ENCODE peak calls at places on chromosomes 6 and 20, in ten cellular contexts. W is HT1080; T is CD4-positive, alpha-beta T cell; C is activated CD4-positive, alpha-beta memory T cell treated with anti-CD3 and anti-CD28 coated beads, Interleukin-2, amount 10 ng/mL, durations not matched to agents 7 days and 5 days; Z is progenitor cell of endocrine pancreas; E is stimulated activated CD8-positive, alpha-beta memory T cell treated with anti-CD3 and anti-CD28 coated beads, Interleukin-15, amount 100 ng/mL, for 24 hours; O is activated CD4-positive, alpha-beta T cell treated with anti-CD3 and anti-CD28 coated beads, Interleukin-2, amount 50 U/mL, for 24 hours; H is C1 segment of cervical spinal cord; P is activated effector memory CD4-positive, alpha-beta T cell treated with Interleukin-2 at 50 U/mL for 16 hours; Q is HFFc6. U is an unnamed sample.

GRCh38 chr6:125229080-125229479 is 72.7 kb downstream of the HDDC2 start:
- DNase-seq in C (no peak), P (no peak), Q (no peak), T (no peak), Z (no peak), E (no peak), W (no peak), O (no peak), H (no peak), U (no peak)

GRCh38 chr6:40455686-40456389 is 131.3 kb downstream of the LRFN2 start:
- DNase-seq in T (no peak), Q (no peak), O (no peak), P (no peak), C (no peak), E (no peak), Z (no peak), W (no peak), H (no peak), U (no peak)

GRCh38 chr6:21873562-21873961 is 280.0 kb downstream of the SOX4 start:
- DNase-seq in P (no peak), T (no peak), E (no peak), C (no peak), W (peak), O (no peak), Q (peak), Z (no peak), H (no peak), U (no peak)

GRCh38 chr6:110537208-110538123 is 61.1 kb upstream of the SLC22A16 start:
- DNase-seq in E (no peak), Q (peak), H (no peak), O (peak), T (no peak), P (no peak), Z (no peak), W (peak), C (no peak), U (no peak)

GRCh38 chr6:118889163-118889562 is 4.8 kb upstream of the ASF1A start:
- DNase-seq in H (no peak), E (no peak), Z (no peak), W (no peak), T (no peak), Q (no peak), O (no peak), C (no peak), P (no peak), U (no peak)

GRCh38 chr20:47019106-47019824 is 124.6 kb downstream of the EYA2 start:
- DNase-seq in C (no peak), T (no peak), P (no peak), Z (no peak), E (no peak), W (no peak), H (no peak), O (no peak), Q (peak), U (no peak)

GRCh38 chr20:58511364-58511763 is 3.8 kb downstream of the APCDD1L start:
- DNase-seq in Q (peak), O (no peak), P (no peak), E (no peak), C (no peak), W (peak), T (no peak), Z (no peak), H (no peak), U (no peak)

GRCh38 chr6:16762265-16762546 is 946 bp upstream of the ATXN1 start:
- DNase-seq in Q (peak), C (no peak), O (no peak), E (no peak), T (no peak), P (no peak), Z (no peak), H (peak), W (peak), U (no peak)

GRCh38 chr6:170227521-170227983 is 63.3 kb downstream of the DLL1 start:
- DNase-seq in W (no peak), T (no peak), Q (no peak), E (no peak), C (no peak), H (no peak), P (no peak), O (no peak), Z (no peak), U (no peak)

GRCh38 chr6:108945686-108946158 is 97.5 kb downstream of the ARMC2 start:
- DNase-seq in P (no peak), O (no peak), C (no peak), Z (no peak), H (peak), E (no peak), W (no peak), Q (peak), T (no peak), U (no peak)

GRCh38 chr6:133743621-133744020 is 145.3 kb upstream of the TCF21 start:
- DNase-seq in Q (no peak), P (no peak), O (no peak), Z (no peak), T (no peak), H (no peak), C (no peak), W (no peak), E (no peak), U (no peak)

GRCh38 chr6:129015721-129016120 is 132.8 kb downstream of the LAMA2 start:
- DNase-seq in O (no peak), E (no peak), T (no peak), H (no peak), Z (no peak), P (no peak), C (no peak), W (no peak), Q (no peak), U (no peak)

GRCh38 chr20:62759981-62760431 is 36.3 kb upstream of the MRGBP start:
- DNase-seq in O (no peak), E (no peak), C (no peak), H (no peak), Q (no peak), P (no peak), T (no peak), Z (no peak), W (no peak), U (no peak)

GRCh38 chr6:37515712-37516075 is 16.0 kb upstream of the CCDC167 start:
- DNase-seq in C (no peak), Z (no peak), Q (no peak), E (no peak), H (no peak), W (no peak), O (no peak), P (no peak), T (no peak), U (no peak)

GRCh38 chr6:94289131-94289530 is 869.8 kb upstream of the EPHA7 start:
- DNase-seq in P (no peak), H (no peak), E (no peak), O (no peak), W (no peak), Z (no peak), C (no peak), Q (no peak), T (no peak), U (no peak)

GRCh38 chr6:128417698-128418097 is 102.7 kb downstream of the PTPRK start:
- DNase-seq in H (no peak), C (no peak), Z (no peak), P (no peak), E (no peak), O (no peak), W (peak), Q (no peak), T (no peak), U (no peak)

GRCh38 chr6:148770408-148771211 is 23.8 kb downstream of the UST start:
- DNase-seq in W (no peak), O (no peak), C (no peak), H (no peak), E (no peak), P (no peak), Z (no peak), T (no peak), Q (no peak), U (no peak)

GRCh38 chr6:827431-827830 is 134.5 kb upstream of the EXOC2 start:
- DNase-seq in O (no peak), C (no peak), W (no peak), T (no peak), Q (no peak), H (no peak), P (no peak), E (no peak), Z (no peak), U (no peak)

GRCh38 chr6:39341942-39342341 is 19.4 kb upstream of the KCNK16 start:
- DNase-seq in Q (no peak), E (no peak), Z (no peak), H (no peak), W (no peak), O (no peak), T (no peak), C (no peak), P (no peak), U (no peak)

GRCh38 chr6:43054206-43054943 is 724 bp upstream of the CUL7 start:
- DNase-seq in O (no peak), C (no peak), Q (no peak), Z (no peak), H (no peak), P (no peak), E (no peak), W (no peak), T (no peak), U (no peak)

GRCh38 chr6:35487653-35488516 is 9.0 kb downstream of the TEAD3 start:
- DNase-seq in C (no peak), W (peak), Q (peak), O (no peak), E (no peak), P (no peak), T (no peak), Z (no peak), H (no peak), U (no peak)

GRCh38 chr20:39850236-39850635 is 838.8 kb downstream of the MAFB start:
- DNase-seq in Q (no peak), P (no peak), W (no peak), O (no peak), H (no peak), Z (no peak), C (no peak), T (no peak), E (no peak), U (no peak)